ENCODE peak calls at places on chromosomes 16 and 17, in five cellular contexts. One of them, this sample, is unnamed.
A peak's percentile ranks its signal among the peaks of the same experiment; 100 is the strongest.

GRCh38 chr17:5234645-5235576 is at the start of gene SCIMP:
- DNase-seq in lower leg skin: peak; percentile 31
- DNase-seq in AG10803: no peak
- DNase-seq in amniotic stem cell: no peak
- DNase-seq in stimulated activated CD4-positive, alpha-beta T cell treated with anti-CD3 and anti-CD28 coated beads, TNF-alpha, amount 100 ng/mL, for 48 hours: no peak
- DNase-seq in this sample: no peak

GRCh38 chr17:60652484-60653247 is 25.0 kb upstream of the BCAS3 start:
- DNase-seq in lower leg skin: no peak
- DNase-seq in AG10803: no peak
- DNase-seq in amniotic stem cell: no peak
- DNase-seq in stimulated activated CD4-positive, alpha-beta T cell treated with anti-CD3 and anti-CD28 coated beads, TNF-alpha, amount 100 ng/mL, for 48 hours: no peak
- DNase-seq in this sample: no peak

GRCh38 chr17:48444531-48445247 is 14.7 kb upstream of the SKAP1 start:
- DNase-seq in lower leg skin: no peak
- DNase-seq in AG10803: no peak
- DNase-seq in amniotic stem cell: no peak
- DNase-seq in stimulated activated CD4-positive, alpha-beta T cell treated with anti-CD3 and anti-CD28 coated beads, TNF-alpha, amount 100 ng/mL, for 48 hours: no peak
- DNase-seq in this sample: no peak

GRCh38 chr17:48799069-48799710 is 17.8 kb downstream of the TTLL6 start:
- DNase-seq in lower leg skin: no peak
- DNase-seq in AG10803: no peak
- DNase-seq in amniotic stem cell: no peak
- DNase-seq in stimulated activated CD4-positive, alpha-beta T cell treated with anti-CD3 and anti-CD28 coated beads, TNF-alpha, amount 100 ng/mL, for 48 hours: no peak
- DNase-seq in this sample: no peak

GRCh38 chr17:44308865-44309264 is 464 bp downstream of the RUNDC3A start:
- DNase-seq in lower leg skin: no peak
- DNase-seq in AG10803: no peak
- DNase-seq in amniotic stem cell: no peak
- DNase-seq in stimulated activated CD4-positive, alpha-beta T cell treated with anti-CD3 and anti-CD28 coated beads, TNF-alpha, amount 100 ng/mL, for 48 hours: no peak
- DNase-seq in this sample: no peak

GRCh38 chr16:3999479-3999868 is 116.8 kb downstream of the ADCY9 start:
- DNase-seq in lower leg skin: no peak
- DNase-seq in AG10803: peak; percentile 82
- DNase-seq in amniotic stem cell: no peak
- DNase-seq in stimulated activated CD4-positive, alpha-beta T cell treated with anti-CD3 and anti-CD28 coated beads, TNF-alpha, amount 100 ng/mL, for 48 hours: no peak
- DNase-seq in this sample: no peak

GRCh38 chr17:77251622-77252021 is 110.9 kb downstream of the SEC14L1 start:
- DNase-seq in lower leg skin: no peak
- DNase-seq in AG10803: no peak
- DNase-seq in amniotic stem cell: no peak
- DNase-seq in stimulated activated CD4-positive, alpha-beta T cell treated with anti-CD3 and anti-CD28 coated beads, TNF-alpha, amount 100 ng/mL, for 48 hours: no peak
- DNase-seq in this sample: no peak

GRCh38 chr16:17469011-17469741 is 1.6 kb downstream of the XYLT1 start:
- DNase-seq in lower leg skin: no peak
- DNase-seq in AG10803: peak; percentile 80
- DNase-seq in amniotic stem cell: no peak
- DNase-seq in stimulated activated CD4-positive, alpha-beta T cell treated with anti-CD3 and anti-CD28 coated beads, TNF-alpha, amount 100 ng/mL, for 48 hours: no peak
- DNase-seq in this sample: no peak

GRCh38 chr17:27269978-27270377 is 23.9 kb upstream of the WSB1 start:
- DNase-seq in lower leg skin: no peak
- DNase-seq in AG10803: no peak
- DNase-seq in amniotic stem cell: no peak
- DNase-seq in stimulated activated CD4-positive, alpha-beta T cell treated with anti-CD3 and anti-CD28 coated beads, TNF-alpha, amount 100 ng/mL, for 48 hours: no peak
- DNase-seq in this sample: no peak

GRCh38 chr17:75289832-75290337 is 652 bp upstream of the SLC25A19 start:
- DNase-seq in lower leg skin: peak; percentile 55
- DNase-seq in AG10803: peak; percentile 63
- DNase-seq in amniotic stem cell: peak; percentile 23
- DNase-seq in stimulated activated CD4-positive, alpha-beta T cell treated with anti-CD3 and anti-CD28 coated beads, TNF-alpha, amount 100 ng/mL, for 48 hours: peak; percentile 48
- DNase-seq in this sample: peak; percentile 36

GRCh38 chr16:52546291-52546941 is 527 bp downstream of the TOX3 start:
- DNase-seq in lower leg skin: no peak
- DNase-seq in AG10803: no peak
- DNase-seq in amniotic stem cell: no peak
- DNase-seq in stimulated activated CD4-positive, alpha-beta T cell treated with anti-CD3 and anti-CD28 coated beads, TNF-alpha, amount 100 ng/mL, for 48 hours: no peak
- DNase-seq in this sample: no peak

This sample was measured in omental fat pad.